ENCODE peak calls at places on chromosome 21, in four cellular contexts. F is upper lobe of right lung; U is stimulated activated CD4-positive, alpha-beta T cell treated with anti-CD3 and anti-CD28 coated beads, Interleukin-1b, Interleukin-23, amount 100 ng/mL, for 24 hours; J is endothelial cell. P is an unnamed sample.

GRCh38 chr21:41962425-41962966 is 8.7 kb upstream of the C2CD2 start:
- DNase-seq in F (no peak), U (no peak), J (no peak), P (no peak)

GRCh38 chr21:35505067-35505466 is 456.0 kb upstream of the RUNX1 start:
- DNase-seq in F (no peak), U (no peak), J (no peak), P (no peak)

GRCh38 chr21:42858185-42858847 is 21.0 kb downstream of the WDR4 start:
- DNase-seq in F (no peak), U (no peak), J (no peak), P (no peak)

GRCh38 chr21:45363921-45364463 is 41.0 kb upstream of the COL18A1 start:
- DNase-seq in F (no peak), U (no peak), J (no peak), P (no peak)

GRCh38 chr21:33948096-33948950 is 32.7 kb upstream of the ATP5PO start:
- DNase-seq in F (peak), U (peak), J (peak), P (no peak)

GRCh38 chr21:14900058-14900457 is 164.7 kb downstream of the NRIP1 start:
- DNase-seq in F (no peak), U (no peak), J (no peak), P (no peak)

GRCh38 chr21:20875741-20876140 is 122.5 kb upstream of the NCAM2 start:
- DNase-seq in F (no peak), U (no peak), J (no peak), P (no peak)

GRCh38 chr21:34113842-34114241 is 40.5 kb downstream of the MRPS6 start:
- DNase-seq in F (no peak), U (no peak), J (no peak), P (no peak)

GRCh38 chr21:44709426-44710293 is 1.7 kb downstream of the TSPEAR start:
- DNase-seq in F (peak), U (no peak), J (no peak), P (peak)

GRCh38 chr21:15140321-15141019 is 75.7 kb upstream of the NRIP1 start:
- DNase-seq in F (no peak), U (no peak), J (no peak), P (no peak)

GRCh38 chr21:45332981-45333582 is 45.4 kb upstream of the POFUT2 start:
- DNase-seq in F (peak), U (no peak), J (no peak), P (no peak)

GRCh38 chr21:27292851-27293638 is 326.2 kb upstream of the ADAMTS5 start:
- DNase-seq in F (no peak), U (no peak), J (no peak), P (no peak)